ENCODE peak calls at places on chromosomes 3 and 15, in eight cellular contexts. N is fibroblast of the aortic adventitia, W is neural progenitor cell, P is endothelial cell, C is ascending aorta, K is progenitor cell of endocrine pancreas, H is OCI-LY7, G is AG09309. L is an unnamed sample.

GRCh38 chr15:47439870-47440155 is 277.5 kb upstream of the SEMA6D start:
- DNase-seq in P (no peak), C (no peak), N (peak; percentile 24), K (no peak), H (no peak), G (no peak), W (no peak), L (no peak)

GRCh38 chr15:98942966-98943584 is 64.5 kb downstream of the PGPEP1L start:
- DNase-seq in K (no peak), N (no peak), G (no peak), W (no peak), C (no peak), P (no peak), H (no peak), L (no peak)

GRCh38 chr15:41713047-41713446 is 52.8 kb downstream of the MGA start:
- DNase-seq in C (no peak), K (no peak), G (no peak), H (no peak), W (no peak), P (no peak), N (peak; percentile 37), L (no peak)

GRCh38 chr15:51842852-51843737 is 13.6 kb downstream of the TMOD3 start:
- DNase-seq in W (no peak), K (no peak), N (peak; percentile 65), C (no peak), H (peak; percentile 53), P (no peak), G (no peak), L (peak; percentile 16)

GRCh38 chr3:63954182-63954581 is 42.0 kb upstream of the SCAANT1 start:
- DNase-seq in K (no peak), W (no peak), C (no peak), H (no peak), G (no peak), P (no peak), N (no peak), L (no peak)

GRCh38 chr3:182063742-182064141 is 352.0 kb downstream of the SOX2 start:
- DNase-seq in H (no peak), C (no peak), K (no peak), P (no peak), W (no peak), N (no peak), G (no peak), L (no peak)

GRCh38 chr3:48507256-48508061 is 3.5 kb upstream of the SHISA5 start:
- DNase-seq in C (peak; percentile 81), P (peak; percentile 55), K (peak; percentile 48), W (peak; percentile 85), G (no peak), N (peak; percentile 50), H (peak; percentile 78), L (peak; percentile 81)

GRCh38 chr3:60147249-60147648 is 1097.4 kb upstream of the CFAP20DC start:
- DNase-seq in H (no peak), P (no peak), K (no peak), G (no peak), W (peak; percentile 20), N (no peak), C (no peak), L (no peak)

GRCh38 chr3:61821823-61822251 is 260.5 kb downstream of the PTPRG start:
- DNase-seq in K (no peak), P (no peak), G (peak; percentile 92), H (no peak), C (no peak), W (no peak), N (peak; percentile 80), L (no peak)

GRCh38 chr3:41234823-41235722 is 35.8 kb downstream of the CTNNB1 start:
- DNase-seq in C (no peak), H (no peak), N (peak; percentile 52), G (no peak), K (no peak), P (no peak), W (peak; percentile 35), L (no peak)

GRCh38 chr3:105527538-105527937 is 160.8 kb downstream of the ALCAM start:
- DNase-seq in P (no peak), C (no peak), G (no peak), W (no peak), N (no peak), K (no peak), H (no peak), L (no peak)

GRCh38 chr3:53803124-53803815 is 42.9 kb downstream of the CHDH start:
- DNase-seq in K (no peak), W (no peak), N (no peak), C (peak; percentile 24), G (no peak), P (no peak), H (no peak), L (no peak)

GRCh38 chr3:53802256-53802880 is 43.9 kb downstream of the CHDH start:
- DNase-seq in G (no peak), H (no peak), C (no peak), N (no peak), K (no peak), P (no peak), W (no peak), L (no peak)

GRCh38 chr3:53805463-53806159 is 40.6 kb downstream of the CHDH start:
- DNase-seq in P (no peak), H (no peak), W (no peak), N (no peak), C (peak; percentile 3), G (no peak), K (no peak), L (no peak)

GRCh38 chr3:53804697-53805462 is 41.3 kb downstream of the CHDH start:
- DNase-seq in C (peak; percentile 65), K (no peak), N (peak; percentile 79), H (peak; percentile 15), W (no peak), G (peak; percentile 25), P (no peak), L (peak; percentile 62)

DNA sequence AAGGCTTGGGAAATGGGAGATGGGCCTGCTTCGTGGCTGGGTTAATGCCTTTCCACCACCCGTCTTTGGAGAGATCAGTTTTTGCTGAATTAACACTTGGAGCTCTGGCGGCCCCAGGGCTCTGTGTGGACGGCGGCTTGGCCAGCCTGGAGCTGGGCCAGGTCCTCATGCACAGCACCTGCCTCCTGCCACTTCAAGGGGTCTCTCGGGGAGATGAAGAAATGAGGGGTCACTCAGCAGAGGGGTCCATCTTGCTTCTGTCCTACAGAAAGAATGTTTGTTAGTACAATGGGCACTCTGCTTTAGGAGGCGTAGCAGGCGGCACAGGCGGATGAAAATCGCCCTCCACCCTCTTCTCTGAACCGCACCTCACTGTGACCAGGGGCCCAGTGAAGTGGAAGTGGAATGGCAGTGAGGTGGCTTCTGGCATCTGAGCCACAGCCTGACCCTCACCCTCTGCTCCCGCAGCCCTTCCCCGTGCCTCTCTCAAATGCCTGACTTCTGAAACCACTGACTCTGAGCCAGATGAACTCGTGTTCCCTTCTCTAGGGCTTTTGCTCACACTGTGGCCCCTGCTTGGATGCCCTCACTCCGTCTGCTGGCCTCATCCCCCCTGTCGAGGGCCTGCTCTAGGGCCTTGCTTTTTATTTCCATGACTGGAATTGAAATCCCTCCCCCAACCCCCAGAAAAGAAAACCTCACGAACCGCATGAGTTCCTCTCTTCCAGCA is 42.2 kb downstream of the CHDH start:
- DNase-seq in C (peak; percentile 49), H (no peak), N (no peak), W (no peak), K (no peak), G (no peak), P (no peak), L (no peak)
- TF ChIP-seq CTCF in C (no peak), H (no peak), N (no peak), W (no peak), K (no peak), G (no peak), P (no peak), L (no peak)

DNA sequence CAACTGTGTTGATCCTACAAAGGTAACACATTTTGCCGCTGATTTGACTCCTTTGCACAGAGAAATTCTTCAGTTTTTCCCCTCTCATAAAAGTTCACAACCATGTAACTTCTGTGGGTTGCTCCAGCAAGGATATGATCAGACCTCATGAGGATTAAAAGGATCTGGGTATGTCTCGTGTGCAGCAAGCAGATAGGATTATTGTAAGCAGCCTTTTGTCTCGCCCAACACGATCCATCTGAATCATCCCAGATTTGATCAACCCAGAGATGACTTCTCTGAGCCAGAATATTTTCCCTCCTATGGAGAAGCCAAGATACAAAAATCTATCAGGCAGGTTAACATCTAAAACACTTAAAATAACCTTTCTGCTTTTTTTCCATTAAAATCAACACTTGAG is 12.8 kb upstream of the BNIP2 start:
- DNase-seq in C (no peak), H (no peak), W (no peak), N (no peak), K (no peak), P (no peak), G (no peak), L (no peak)
- TF ChIP-seq CTCF in C (no peak), H (no peak), W (no peak), N (no peak), K (no peak), P (no peak), G (no peak), L (no peak)

GRCh38 chr3:179872842-179873241 is 163.9 kb downstream of the PEX5L start:
- DNase-seq in P (no peak), G (no peak), C (no peak), H (no peak), N (no peak), W (peak; percentile 35), K (no peak), L (no peak)
- TF ChIP-seq CTCF in P (no peak), G (no peak), C (no peak), H (peak; percentile 55), N (no peak), W (peak; percentile 49), K (peak; percentile 19), L (no peak)

GRCh38 chr3:111080357-111080937 is 8.8 kb downstream of the NECTIN3 start:
- DNase-seq in P (no peak), W (peak; percentile 17), C (no peak), H (peak; percentile 0), G (no peak), N (peak; percentile 71), K (no peak), L (no peak)
- TF ChIP-seq CTCF in P (peak; percentile 22), W (peak; percentile 71), C (peak; percentile 38), H (peak; percentile 66), G (peak; percentile 43), N (peak; percentile 64), K (peak; percentile 69), L (peak; percentile 35)

DNA sequence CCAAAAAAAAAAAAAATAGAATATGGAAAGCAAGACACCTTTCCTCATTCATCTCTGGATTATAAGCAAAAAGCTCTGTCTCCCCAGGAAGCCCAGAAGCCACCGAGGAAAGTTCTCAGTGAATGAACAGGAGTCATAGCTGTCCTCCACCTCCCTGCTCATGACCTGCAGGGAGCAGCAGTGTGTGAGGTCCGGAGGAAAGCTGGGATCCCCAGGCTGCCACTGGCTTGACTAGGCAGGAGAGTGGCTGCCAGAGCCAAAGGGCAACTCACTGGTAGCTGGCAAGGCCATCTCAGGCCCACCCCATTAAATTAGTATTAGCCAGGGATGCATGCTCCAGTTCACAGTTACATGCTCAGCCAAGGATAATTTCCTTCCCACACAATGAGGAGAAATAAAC is 191.6 kb upstream of the STT3B start:
- DNase-seq in H (no peak), W (peak; percentile 40), P (peak; percentile 9), C (no peak), N (no peak), G (no peak), K (no peak), L (no peak)
- TF ChIP-seq CTCF in H (no peak), W (peak; percentile 25), P (no peak), C (no peak), N (no peak), G (peak; percentile 14), K (peak; percentile 12), L (no peak)

DNA sequence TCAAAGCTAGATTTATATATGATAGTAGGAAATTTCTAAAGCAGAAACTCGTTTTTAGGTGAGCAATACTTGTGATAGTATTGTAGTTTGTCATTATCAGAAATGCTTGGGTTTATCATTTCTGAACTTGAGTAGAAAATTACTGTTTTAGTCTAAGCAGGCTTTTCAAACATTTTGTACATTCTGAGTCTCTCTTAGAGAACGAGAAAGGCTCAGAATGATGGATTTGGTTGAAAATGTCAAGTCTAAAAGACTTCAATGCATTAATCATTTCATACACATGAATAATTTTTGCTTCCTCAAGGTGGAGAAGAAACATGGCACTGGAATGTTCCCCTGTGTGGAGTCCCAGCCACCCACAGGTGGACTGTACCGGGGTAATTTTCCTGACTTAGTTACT is 387.1 kb downstream of the NAALADL2 start:
- DNase-seq in H (no peak), W (no peak), N (no peak), C (no peak), K (no peak), P (no peak), G (no peak), L (no peak)
- TF ChIP-seq CTCF in H (no peak), W (no peak), N (no peak), C (no peak), K (no peak), P (no peak), G (no peak), L (no peak)